ENCODE peak calls at places on chromosomes 2 and 18, in four cellular contexts. U is right lobe of liver, D is tibial nerve, J is spleen. E is an unnamed sample.

GRCh38 chr18:7447629-7448028 is 119.5 kb upstream of the PTPRM start:
- DNase-seq in U (no peak), D (no peak), J (no peak), E (peak; percentile 14)

GRCh38 chr2:46983065-46983801 is 67.6 kb upstream of the MCFD2 start:
- DNase-seq in U (no peak), D (no peak), J (peak; percentile 89), E (no peak)

GRCh38 chr2:66714651-66715050 is 279.7 kb downstream of the MEIS1 start:
- DNase-seq in U (no peak), D (no peak), J (no peak), E (no peak)

GRCh38 chr2:158460632-158461297 is 4.0 kb downstream of the PKP4 start:
- DNase-seq in U (no peak), D (no peak), J (no peak), E (no peak)

GRCh38 chr18:596288-596881 is 403 bp upstream of the CLUL1 start:
- DNase-seq in U (peak; percentile 50), D (no peak), J (no peak), E (no peak)

GRCh38 chr2:74887961-74888670 is 54.2 kb downstream of the HK2 start:
- DNase-seq in U (no peak), D (no peak), J (no peak), E (peak; percentile 8)

GRCh38 chr2:59622599-59623308 is 930.7 kb downstream of the BCL11A start:
- DNase-seq in U (no peak), D (no peak), J (no peak), E (no peak)

GRCh38 chr18:25614168-25614567 is 262.2 kb upstream of the ZNF521 start:
- DNase-seq in U (no peak), D (no peak), J (no peak), E (no peak)

GRCh38 chr18:44356566-44357157 is 324.0 kb upstream of the SETBP1 start:
- DNase-seq in U (no peak), D (no peak), J (no peak), E (no peak)

GRCh38 chr2:109457811-109458210 is 156.0 kb downstream of the SEPTIN10 start:
- DNase-seq in U (no peak), D (no peak), J (peak; percentile 35), E (no peak)

GRCh38 chr2:63874204-63875134 is 32.8 kb downstream of the UGP2 start:
- DNase-seq in U (no peak), D (no peak), J (no peak), E (no peak)
- H3K27ac ChIP-seq in U (no peak overlapping the region), D (peak overlapping the region; percentile 26), J (no peak overlapping the region), E (peak overlapping the region; percentile 64)

DNA sequence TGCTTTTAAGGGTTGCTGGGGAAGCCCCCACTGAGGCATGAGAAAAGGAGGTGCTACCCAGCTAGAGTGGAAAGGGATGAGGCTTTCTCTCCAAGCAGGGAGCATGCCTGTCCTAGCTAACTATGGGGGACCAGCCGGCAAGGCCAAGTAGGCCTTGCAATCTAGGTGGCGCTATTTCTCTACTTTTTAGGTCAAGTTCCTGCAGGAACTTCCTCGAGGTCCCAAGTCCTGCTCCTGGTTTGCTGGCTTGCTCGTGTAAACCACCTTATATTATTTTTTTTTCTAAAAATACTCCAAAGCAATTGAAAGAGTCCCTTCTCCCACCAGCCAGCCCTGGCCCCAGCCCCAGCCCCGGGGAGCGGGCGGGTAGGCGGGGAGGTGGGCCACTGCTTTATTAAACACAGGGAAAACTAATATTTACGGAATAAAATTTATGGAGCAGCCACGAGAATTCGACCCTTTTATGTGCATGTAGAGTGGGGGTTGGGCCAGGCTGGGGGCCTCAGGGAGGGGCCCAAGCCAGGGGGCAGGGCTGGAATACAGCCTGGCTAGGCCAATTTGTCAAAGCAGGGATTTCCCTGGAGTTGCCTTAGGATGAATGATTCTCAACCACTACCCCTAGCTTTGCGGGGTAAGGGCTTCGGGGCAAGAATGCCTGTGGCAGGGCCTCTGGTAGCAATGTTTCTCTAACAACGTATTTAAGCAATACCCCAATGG is 12.8 kb upstream of the IHH start:
- DNase-seq in U (no peak), D (no peak), J (no peak), E (peak; percentile 16)
- H3K27ac ChIP-seq in U (no peak overlapping the region), D (no peak overlapping the region), J (no peak overlapping the region), E (no peak overlapping the region)

DNA sequence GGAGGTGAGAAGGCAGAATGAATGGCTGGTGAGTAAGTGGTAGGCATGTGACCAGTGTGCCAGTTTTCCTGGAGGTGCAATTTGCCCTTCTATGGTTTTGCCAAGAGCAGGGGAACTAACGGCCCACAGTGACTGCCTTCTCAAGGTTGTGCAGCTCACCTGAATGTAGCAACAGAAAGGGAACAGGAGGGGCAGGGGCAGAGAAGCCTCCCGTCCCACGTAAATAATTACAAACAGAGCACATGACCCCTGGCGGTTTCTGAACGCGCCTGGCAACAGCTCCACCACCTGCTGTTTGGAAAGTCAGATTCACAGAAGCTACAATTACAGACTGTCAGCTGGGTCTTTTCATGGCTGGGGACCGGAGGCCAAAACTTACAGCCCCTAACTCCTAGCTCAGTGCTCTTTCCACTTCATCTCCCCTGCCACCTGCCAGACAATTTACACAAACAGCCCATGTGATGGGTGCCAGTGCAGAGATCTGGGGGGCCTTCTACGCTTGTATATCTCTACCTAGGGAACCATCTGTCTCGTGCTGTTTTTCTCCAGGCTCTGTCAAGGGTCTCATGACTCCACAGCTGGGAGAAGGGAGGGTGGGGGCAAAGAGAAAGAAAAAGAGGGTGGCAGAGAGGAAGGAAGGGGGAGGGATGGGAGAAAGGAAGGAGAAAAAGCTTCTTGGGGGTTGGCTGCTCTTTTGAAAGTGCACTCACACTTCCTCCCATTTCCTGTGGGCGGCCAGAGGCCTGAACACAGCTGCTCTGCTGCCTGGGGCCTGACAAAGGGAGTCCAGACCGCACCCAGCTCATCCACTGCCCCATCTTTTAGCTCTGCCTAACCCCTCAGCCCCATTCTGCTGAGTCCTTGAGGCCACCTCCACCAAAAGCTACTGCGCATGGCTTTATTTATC is 69.5 kb downstream of the POLR1A start:
- DNase-seq in U (peak; percentile 71), D (peak; percentile 70), J (peak; percentile 94), E (peak; percentile 12)
- H3K27ac ChIP-seq in U (peak overlapping the region; percentile 68), D (peak overlapping the region; percentile 93), J (peak overlapping the region; percentile 96), E (peak overlapping the region; percentile 67)

GRCh38 chr2:27018142-27018541 is 14.6 kb upstream of the TMEM214 start:
- DNase-seq in U (peak; percentile 78), D (no peak), J (no peak), E (no peak)
- H3K27ac ChIP-seq in U (no peak overlapping the region), D (no peak overlapping the region), J (no peak overlapping the region), E (no peak overlapping the region)

DNA sequence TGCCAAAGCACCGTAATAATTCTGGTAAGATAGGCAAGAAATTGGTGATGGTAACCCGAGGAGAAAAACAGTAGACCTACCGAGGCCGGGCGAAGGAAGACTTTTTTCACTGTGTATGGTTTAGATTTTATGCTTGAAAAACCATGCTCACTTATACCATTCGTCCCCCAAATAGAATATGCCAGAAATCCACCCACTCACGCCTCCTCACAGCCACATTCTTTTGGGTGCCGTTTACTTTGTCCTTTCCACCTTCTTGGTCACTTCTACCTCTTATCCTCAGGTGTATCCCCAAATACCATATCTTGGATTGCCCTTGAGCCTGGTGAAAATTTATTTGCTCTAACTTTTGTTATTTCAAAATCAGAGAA is 8.1 kb downstream of the GATA6 start:
- DNase-seq in U (no peak), D (no peak), J (no peak), E (no peak)
- H3K27ac ChIP-seq in U (peak overlapping the region; percentile 49), D (no peak overlapping the region), J (peak overlapping the region; percentile 88), E (no peak overlapping the region)

GRCh38 chr2:118084483-118085089 is 3.7 kb upstream of the INSIG2 start:
- DNase-seq in U (no peak), D (no peak), J (no peak), E (no peak)
- H3K27ac ChIP-seq in U (peak overlapping the region; percentile 14), D (no peak overlapping the region), J (no peak overlapping the region), E (no peak overlapping the region)

E was measured in epithelial cell of prostate.